ENCODE peak calls at places on chromosomes 7 and 10, in eight cellular contexts. P is stomach; D is activated naive CD8-positive, alpha-beta T cell treated with anti-CD3 and anti-CD28 coated beads, Interleukin-2, amount 50 U/mL, for 24 hours; C is nucleus accumbens; T is gastrocnemius medialis; Z is cardiac muscle cell; B is ureter; F is islet precursor cell. N is an unnamed sample.

GRCh38 chr10:8211631-8212030 is 157.1 kb downstream of the GATA3 start:
- DNase-seq in F (no peak), C (no peak), T (no peak), P (no peak), B (no peak), Z (no peak), D (no peak), N (no peak)

GRCh38 chr7:154743211-154743610 is 259.7 kb downstream of the PAXIP1 start:
- DNase-seq in C (no peak), D (no peak), B (no peak), F (no peak), Z (no peak), T (no peak), P (no peak), N (no peak)

GRCh38 chr10:4532467-4532866 is 293.5 kb upstream of the AKR1E2 start:
- DNase-seq in P (no peak), F (no peak), Z (no peak), C (no peak), T (no peak), B (no peak), D (no peak), N (no peak)

GRCh38 chr7:25238056-25238745 is 9.9 kb upstream of the NPVF start:
- DNase-seq in Z (no peak), B (no peak), D (no peak), F (no peak), C (no peak), P (no peak), T (no peak), N (no peak)

GRCh38 chr7:94509879-94510581 is 421 bp downstream of the CASD1 start:
- DNase-seq in B (peak), Z (peak), D (peak), C (peak), T (peak), F (peak), P (peak), N (peak)

GRCh38 chr7:16599860-16600259 is 45.7 kb downstream of the ANKMY2 start:
- DNase-seq in Z (no peak), C (no peak), D (no peak), F (no peak), B (no peak), P (no peak), T (no peak), N (no peak)

GRCh38 chr7:127907638-127908040 is 123.6 kb downstream of the LRRC4 start:
- DNase-seq in P (no peak), B (no peak), F (no peak), Z (no peak), T (no peak), C (no peak), D (no peak), N (no peak)

GRCh38 chr7:81120803-81121202 is 202.0 kb upstream of the SEMA3C start:
- DNase-seq in Z (no peak), D (no peak), B (no peak), C (no peak), P (no peak), F (no peak), T (no peak), N (no peak)

GRCh38 chr10:50291261-50291850 is 40.0 kb upstream of the ASAH2 start:
- DNase-seq in C (no peak), Z (no peak), T (no peak), P (no peak), F (no peak), B (no peak), D (no peak), N (no peak)

GRCh38 chr7:30062587-30062986 is 34.4 kb downstream of the PLEKHA8 start:
- DNase-seq in P (no peak), F (no peak), Z (peak), B (no peak), T (no peak), D (no peak), C (no peak), N (no peak)

GRCh38 chr10:31320179-31320597 is 1.2 kb downstream of the ZEB1 start:
- DNase-seq in D (peak), B (peak), Z (peak), F (peak), T (peak), C (no peak), P (peak), N (peak)

GRCh38 chr10:71203124-71203523 is 9.2 kb upstream of the UNC5B start:
- DNase-seq in Z (no peak), D (no peak), F (no peak), T (no peak), B (no peak), P (no peak), C (no peak), N (no peak)

GRCh38 chr7:33243319-33243881 is 114.0 kb downstream of the BBS9 start:
- DNase-seq in T (no peak), Z (peak), F (no peak), P (no peak), B (no peak), C (no peak), D (no peak), N (no peak)

GRCh38 chr7:22996470-22996869 is 17.5 kb downstream of the HYCC1 start:
- DNase-seq in P (no peak), T (no peak), D (no peak), B (no peak), F (no peak), C (no peak), Z (no peak), N (no peak)

GRCh38 chr7:26670841-26671240 is 193.5 kb downstream of the SKAP2 start:
- DNase-seq in F (no peak), D (no peak), T (no peak), C (no peak), P (no peak), Z (no peak), B (no peak), N (no peak)

GRCh38 chr10:99360935-99361334 is 31.8 kb downstream of the CNNM1 start:
- DNase-seq in Z (no peak), T (no peak), F (no peak), P (no peak), D (no peak), C (no peak), B (no peak), N (no peak)

GRCh38 chr10:124802313-124802675 is 675 bp downstream of the ABRAXAS2 start:
- DNase-seq in T (no peak), B (no peak), Z (no peak), D (no peak), C (no peak), P (no peak), F (no peak), N (no peak)

GRCh38 chr10:77890097-77890496 is 36.5 kb downstream of the DLG5 start:
- DNase-seq in T (no peak), D (no peak), Z (no peak), P (no peak), B (no peak), F (peak), C (no peak), N (no peak)

GRCh38 chr10:70585555-70586243 is 16.8 kb downstream of the PRF1 start:
- DNase-seq in F (peak), Z (no peak), P (no peak), D (peak), B (no peak), C (no peak), T (no peak), N (no peak)

GRCh38 chr7:54817125-54817524 is 58.1 kb upstream of the SEC61G start:
- DNase-seq in C (no peak), P (no peak), B (no peak), T (no peak), D (no peak), Z (no peak), F (no peak), N (no peak)

GRCh38 chr7:7829667-7830066 is 111.3 kb upstream of the RPA3 start:
- DNase-seq in T (no peak), D (no peak), Z (no peak), B (no peak), C (no peak), F (peak), P (no peak), N (no peak)

GRCh38 chr7:102220229-102220850 is 66.3 kb upstream of the SH2B2 start:
- DNase-seq in D (no peak), T (no peak), F (no peak), P (no peak), B (no peak), Z (no peak), C (no peak), N (no peak)

GRCh38 chr7:84297606-84298005 is 103.0 kb upstream of the SEMA3A start:
- DNase-seq in C (no peak), P (no peak), Z (no peak), T (no peak), B (no peak), F (no peak), D (no peak), N (no peak)

GRCh38 chr7:37040330-37040729 is 316.0 kb upstream of the AOAH start:
- DNase-seq in P (no peak), C (no peak), D (no peak), F (no peak), T (no peak), Z (no peak), B (no peak), N (no peak)

GRCh38 chr10:43846187-43846680 is 197.6 kb upstream of the ZNF32 start:
- DNase-seq in T (no peak), Z (no peak), C (no peak), B (no peak), F (peak), P (no peak), D (peak), N (no peak)

GRCh38 chr10:71236286-71236685 is 23.9 kb downstream of the UNC5B start:
- DNase-seq in C (no peak), B (peak), P (no peak), Z (peak), F (peak), D (no peak), T (no peak), N (no peak)

GRCh38 chr7:5596046-5596895 is 172.6 kb upstream of the TNRC18 start:
- DNase-seq in Z (peak), F (peak), T (peak), C (no peak), D (peak), B (peak), P (peak), N (peak)

GRCh38 chr10:79898597-79899325 is 50.1 kb downstream of the SFTPD start:
- DNase-seq in P (no peak), T (no peak), D (no peak), B (no peak), Z (no peak), F (no peak), C (no peak), N (no peak)

GRCh38 chr7:415646-416525 is 103.8 kb downstream of the PDGFA start:
- DNase-seq in D (no peak), C (no peak), P (no peak), T (no peak), Z (no peak), F (no peak), B (no peak), N (no peak)

GRCh38 chr7:150317748-150318444 is 5.3 kb upstream of the LRRC61 start:
- DNase-seq in D (no peak), C (no peak), F (no peak), T (no peak), P (no peak), B (no peak), Z (no peak), N (no peak)

GRCh38 chr7:81492240-81492639 is 277.6 kb downstream of the HGF start:
- DNase-seq in B (no peak), Z (no peak), F (no peak), T (no peak), D (no peak), P (no peak), C (no peak), N (no peak)